ENCODE peak calls at places on chromosomes 5 and 9, in eight cellular contexts. J is HuH-7; U is HFFc6; S is COR-L47; G is type B pancreatic cell; Y is NCI-H526 treated with DMSO at 0.1 percent for 48 hours; F is T-helper 1 cell; O is CD4-positive, CD25-positive, alpha-beta regulatory T cell. C is an unnamed sample.

GRCh38 chr9:7827792-7828191 is 28.2 kb upstream of the DMAC1 start:
- DNase-seq in J (no peak), U (no peak), S (no peak), G (no peak), Y (no peak), F (no peak), O (no peak), C (peak; percentile 6)

GRCh38 chr9:110559869-110560268 is 19.7 kb downstream of the SVEP1 start:
- DNase-seq in J (no peak), U (no peak), S (no peak), G (no peak), Y (no peak), F (no peak), O (no peak), C (no peak)

GRCh38 chr5:151094054-151094858 is 13.4 kb upstream of the TNIP1 start:
- DNase-seq in J (peak; percentile 59), U (no peak), S (no peak), G (no peak), Y (no peak), F (peak; percentile 65), O (no peak), C (no peak)

GRCh38 chr5:56375011-56375410 is 141.9 kb upstream of the ANKRD55 start:
- DNase-seq in J (no peak), U (no peak), S (peak; percentile 78), G (no peak), Y (no peak), F (no peak), O (no peak), C (no peak)

GRCh38 chr9:5971740-5972139 is 43.7 kb downstream of the RANBP6 start:
- DNase-seq in J (no peak), U (peak; percentile 15), S (no peak), G (no peak), Y (no peak), F (no peak), O (no peak), C (no peak)

GRCh38 chr9:96884443-96884842 is 30.1 kb upstream of the ZNF782 start:
- DNase-seq in J (no peak), U (peak; percentile 74), S (no peak), G (no peak), Y (no peak), F (no peak), O (no peak), C (peak; percentile 26)

GRCh38 chr9:136808075-136808780 is 480 bp downstream of the RABL6 start:
- DNase-seq in J (no peak), U (no peak), S (peak; percentile 30), G (peak; percentile 77), Y (peak; percentile 12), F (no peak), O (peak; percentile 49), C (no peak)

GRCh38 chr9:128142596-128142995 is 6.7 kb upstream of the LCN2 start:
- DNase-seq in J (no peak), U (no peak), S (no peak), G (no peak), Y (no peak), F (no peak), O (no peak), C (no peak)

GRCh38 chr5:18314192-18314778 is 680.0 kb downstream of the TAF11L14 start:
- DNase-seq in J (no peak), U (peak; percentile 10), S (peak; percentile 16), G (no peak), Y (no peak), F (no peak), O (no peak), C (peak; percentile 36)

GRCh38 chr5:2134543-2135299 is 252.0 kb upstream of the IRX4 start:
- DNase-seq in J (no peak), U (no peak), S (no peak), G (no peak), Y (no peak), F (no peak), O (no peak), C (no peak)

GRCh38 chr5:180718810-180719453 is 20.9 kb downstream of the OR2Y1 start:
- DNase-seq in J (peak; percentile 14), U (peak; percentile 29), S (no peak), G (no peak), Y (no peak), F (peak; percentile 56), O (peak; percentile 49), C (peak; percentile 57)

GRCh38 chr9:80644044-80644443 is 1045.3 kb downstream of the TLE1 start:
- DNase-seq in J (no peak), U (no peak), S (peak; percentile 3), G (no peak), Y (no peak), F (no peak), O (no peak), C (no peak)

C was measured in cardiac muscle cell.